ENCODE peak calls at places on chromosomes 1 and 21, in eight cellular contexts. L is left ventricle myocardium inferior; O is GM06990; R is CD8-positive, alpha-beta memory T cell; Y is brain microvascular endothelial cell; Z is adipocyte; S is gastrocnemius medialis; U is lung. C is an unnamed sample.

GRCh38 chr1:20233866-20234265 is 47.5 kb upstream of the PLA2G2C start:
- DNase-seq in L (no peak), S (no peak), Y (no peak), O (no peak), Z (no peak), R (no peak), U (no peak), C (no peak)

GRCh38 chr21:42760977-42761751 is 107.7 kb downstream of the PDE9A start:
- DNase-seq in O (no peak), Z (no peak), L (no peak), R (no peak), U (no peak), S (no peak), Y (no peak), C (no peak)

GRCh38 chr1:150022357-150022756 is 11.8 kb upstream of the OTUD7B start:
- DNase-seq in Y (no peak), R (no peak), S (no peak), L (no peak), Z (no peak), O (no peak), U (no peak), C (no peak)

GRCh38 chr21:42147386-42148020 is 71.4 kb upstream of the ABCG1 start:
- DNase-seq in O (no peak), Y (no peak), U (no peak), L (no peak), Z (no peak), R (no peak), S (no peak), C (no peak)

GRCh38 chr1:201933840-201934430 is 12.4 kb downstream of the LMOD1 start:
- DNase-seq in Z (peak; percentile 58), L (no peak), S (no peak), O (no peak), Y (no peak), U (no peak), R (no peak), C (no peak)

GRCh38 chr1:1630965-1631792 is 794 bp upstream of the MMP23B start:
- DNase-seq in R (peak; percentile 48), Y (no peak), S (peak; percentile 60), Z (no peak), U (peak; percentile 51), L (peak; percentile 83), O (peak; percentile 15), C (no peak)

GRCh38 chr1:58997060-58997411 is 213.2 kb upstream of the JUN start:
- DNase-seq in R (no peak), Y (no peak), Z (no peak), O (no peak), S (no peak), U (no peak), L (no peak), C (no peak)

GRCh38 chr1:45170151-45170742 is 36.2 kb downstream of the ZSWIM5 start:
- DNase-seq in R (no peak), Z (no peak), L (no peak), U (no peak), O (no peak), Y (no peak), S (no peak), C (no peak)

GRCh38 chr1:29602203-29602602 is 365.9 kb downstream of the PTPRU start:
- DNase-seq in L (no peak), Y (no peak), S (no peak), Z (no peak), R (no peak), O (no peak), U (peak; percentile 7), C (no peak)
- H3K36me3 ChIP-seq in L (no peaks in the 10 kb centered on the region), Y (no peaks in the 10 kb centered on the region), S (no peaks in the 10 kb centered on the region), Z (no peaks in the 10 kb centered on the region), R (no peaks in the 10 kb centered on the region), O (no peaks in the 10 kb centered on the region), U (no peaks in the 10 kb centered on the region), C (no peaks in the 10 kb centered on the region)

GRCh38 chr1:231335663-231336602 is 1.7 kb downstream of the EXOC8 start:
- DNase-seq in U (no peak), Z (peak; percentile 16), Y (no peak), R (no peak), L (no peak), S (no peak), O (no peak), C (no peak)

GRCh38 chr1:231334952-231335351 is 2.7 kb downstream of the EXOC8 start:
- DNase-seq in Z (no peak), L (no peak), R (no peak), Y (no peak), U (no peak), S (no peak), O (no peak), C (no peak)

GRCh38 chr1:231338270-231339128 is at the start of gene SPRTN:
- DNase-seq in S (no peak), R (no peak), L (no peak), O (no peak), Z (peak; percentile 51), U (no peak), Y (no peak), C (no peak)

GRCh38 chr1:231337472-231338269 is at the start of gene EXOC8:
- DNase-seq in R (peak; percentile 99), U (peak; percentile 95), Z (peak; percentile 99), L (peak; percentile 93), Y (peak; percentile 91), O (peak; percentile 97), S (peak; percentile 94), C (peak; percentile 95)

GRCh38 chr1:231337043-231337471 is 595 bp downstream of the EXOC8 start:
- DNase-seq in S (no peak), O (no peak), L (peak; percentile 29), R (no peak), Z (peak; percentile 61), Y (no peak), U (no peak), C (no peak)
- H3K36me3 ChIP-seq in S (peaks cover 5% of the 10 kb centered on the region), O (no peaks in the 10 kb centered on the region), L (peaks cover 4% of the 10 kb centered on the region), R (no peaks in the 10 kb centered on the region), Z (no peaks in the 10 kb centered on the region), Y (no peaks in the 10 kb centered on the region), U (no peaks in the 10 kb centered on the region), C (no peaks in the 10 kb centered on the region)

GRCh38 chr21:34128674-34129038 is 55.3 kb downstream of the MRPS6 start:
- DNase-seq in Y (no peak), Z (no peak), L (no peak), U (no peak), O (no peak), R (no peak), S (peak; percentile 22), C (no peak)
- H3K36me3 ChIP-seq in Y (no peaks in the 10 kb centered on the region), Z (peaks cover 28% of the 10 kb centered on the region), L (peaks cover 11% of the 10 kb centered on the region), U (peaks cover 5% of the 10 kb centered on the region), O (peaks cover 18% of the 10 kb centered on the region), R (no peaks in the 10 kb centered on the region), S (peaks cover 8% of the 10 kb centered on the region), C (no peaks in the 10 kb centered on the region)

DNA sequence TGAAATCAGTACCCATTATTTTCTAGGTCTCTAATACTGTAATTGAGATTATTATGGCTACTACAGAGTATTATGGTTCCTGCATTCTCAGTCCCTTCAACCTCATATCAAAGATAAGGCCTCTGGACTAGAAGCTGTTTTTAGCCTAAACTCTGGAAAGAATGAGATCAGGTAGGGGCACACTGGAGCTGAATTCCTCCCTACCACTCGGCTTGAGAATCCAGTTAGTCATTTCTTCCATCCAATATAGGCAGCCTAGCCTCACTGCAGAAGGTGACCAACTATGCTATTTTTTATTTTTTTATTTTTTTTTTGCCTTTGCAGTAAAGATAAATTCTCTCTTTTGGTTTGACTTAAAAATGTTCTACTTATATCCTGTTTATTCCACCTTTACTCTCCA is 8.0 kb upstream of the HAX1 start:
- DNase-seq in U (no peak), Y (no peak), R (no peak), Z (no peak), S (no peak), L (no peak), O (no peak), C (no peak)
- H3K36me3 ChIP-seq in U (peaks cover 63% of the 10 kb centered on the region), Y (peaks cover 94% of the 10 kb centered on the region), R (peaks cover 54% of the 10 kb centered on the region), Z (peaks cover 95% of the 10 kb centered on the region), S (peaks cover 84% of the 10 kb centered on the region), L (peaks cover 92% of the 10 kb centered on the region), O (peaks cover 38% of the 10 kb centered on the region), C (no peaks in the 10 kb centered on the region)

DNA sequence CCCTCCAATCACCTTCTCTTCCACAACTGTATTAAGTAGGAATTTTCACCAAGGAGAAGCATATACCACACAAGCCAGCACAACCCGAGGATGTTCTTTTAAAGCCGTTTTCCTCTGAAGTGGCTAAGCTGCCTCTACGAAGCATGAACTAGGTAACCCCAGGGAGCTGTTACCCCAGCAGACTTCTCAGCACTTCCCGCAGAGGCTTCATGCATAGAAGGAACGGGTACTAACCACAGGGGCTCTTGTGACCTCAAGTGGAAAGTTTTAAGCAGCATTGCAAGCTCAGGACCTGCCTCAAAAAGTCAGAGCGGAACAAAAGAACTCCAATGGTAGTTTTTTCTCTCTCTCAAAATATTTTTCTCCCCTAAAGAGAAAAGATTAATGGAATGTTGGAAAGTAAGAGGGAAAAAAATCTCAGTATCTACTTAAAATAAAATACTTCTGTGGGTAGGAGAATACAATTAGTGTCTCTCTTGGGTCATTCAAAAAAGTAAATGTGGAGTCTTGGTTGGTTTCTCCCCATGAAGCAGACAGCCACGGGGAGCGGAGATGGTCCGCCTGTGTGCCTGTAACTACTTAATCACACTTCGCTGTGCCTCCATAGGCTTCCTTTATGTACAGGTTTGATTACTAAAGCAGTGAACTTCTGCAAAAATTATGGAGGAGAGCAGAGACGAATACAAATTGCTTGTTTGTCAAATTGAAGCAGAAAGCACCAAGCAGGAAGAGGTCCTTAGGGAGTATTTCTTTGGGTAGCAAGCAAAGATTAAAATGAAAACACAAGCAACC is 40.9 kb downstream of the STX6 start:
- DNase-seq in S (no peak), Y (no peak), L (no peak), O (no peak), R (peak; percentile 20), U (peak; percentile 38), Z (no peak), C (no peak)
- H3K36me3 ChIP-seq in S (peaks cover 44% of the 10 kb centered on the region), Y (peaks cover 18% of the 10 kb centered on the region), L (peaks cover 73% of the 10 kb centered on the region), O (peaks cover 4% of the 10 kb centered on the region), R (peaks cover 7% of the 10 kb centered on the region), U (peaks cover 32% of the 10 kb centered on the region), Z (peaks cover 78% of the 10 kb centered on the region), C (no peaks in the 10 kb centered on the region)

DNA sequence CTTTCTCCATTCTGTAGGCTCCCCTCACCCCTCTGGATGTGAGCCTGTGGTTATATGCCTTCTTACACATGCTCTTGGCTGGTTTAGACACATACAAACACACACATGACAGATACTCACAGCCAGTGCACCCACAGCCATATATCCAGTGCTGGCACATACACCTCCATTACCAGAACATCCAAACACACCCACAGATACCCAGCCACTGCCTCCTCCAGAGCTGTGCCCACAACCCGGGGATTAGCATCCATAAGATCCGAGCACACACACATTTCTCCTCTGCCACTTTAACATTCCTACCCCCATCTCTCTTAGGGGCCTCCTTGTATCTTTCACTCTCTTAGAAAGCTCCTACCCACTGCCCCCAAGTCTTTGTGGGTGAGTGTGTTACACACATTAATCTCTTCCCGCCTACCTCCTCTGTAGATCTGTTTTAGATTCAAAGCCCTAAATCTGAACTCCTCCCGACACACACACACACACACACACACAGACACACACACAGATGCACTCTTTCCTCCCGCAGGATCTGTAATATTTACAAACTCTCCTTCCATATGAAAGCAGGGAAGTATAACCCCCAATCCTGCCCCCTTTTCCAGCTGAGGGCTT is 4.0 kb downstream of the PEA15 start:
- DNase-seq in O (no peak), R (no peak), Y (no peak), L (no peak), S (no peak), Z (no peak), U (no peak), C (no peak)
- H3K36me3 ChIP-seq in O (peaks cover 46% of the 10 kb centered on the region), R (peaks cover 15% of the 10 kb centered on the region), Y (peaks cover 66% of the 10 kb centered on the region), L (peaks cover 36% of the 10 kb centered on the region), S (peaks cover 33% of the 10 kb centered on the region), Z (peaks cover 62% of the 10 kb centered on the region), U (peaks cover 31% of the 10 kb centered on the region), C (no peaks in the 10 kb centered on the region)

GRCh38 chr1:74570797-74571492 is 58.5 kb upstream of the LRRC53 start:
- DNase-seq in R (no peak), U (no peak), S (no peak), O (no peak), Y (no peak), L (no peak), Z (no peak), C (no peak)
- H3K36me3 ChIP-seq in R (no peaks in the 10 kb centered on the region), U (no peaks in the 10 kb centered on the region), S (no peaks in the 10 kb centered on the region), O (no peaks in the 10 kb centered on the region), Y (no peaks in the 10 kb centered on the region), L (no peaks in the 10 kb centered on the region), Z (no peaks in the 10 kb centered on the region), C (no peaks in the 10 kb centered on the region)

C was measured in uterus.